ENCODE peak calls at places on chromosomes 16 and 17, in four cellular contexts. M is SK-N-SH, G is K562, J is H1. L is an unnamed sample.

GRCh38 chr16:83586036-83586810 is 221.6 kb upstream of the HSBP1 start:
- DNase-seq in G (no peak), J (no peak), M (no peak), L (no peak)

GRCh38 chr16:50123417-50123816 is 29.7 kb upstream of the TENT4B start:
- DNase-seq in M (no peak), G (no peak), J (no peak), L (no peak)

GRCh38 chr16:1771072-1771863 is at the start of gene NME3:
- DNase-seq in G (peak), J (no peak), M (peak), L (no peak)

GRCh38 chr16:73022534-73022933 is 25.4 kb downstream of the ZFHX3 start:
- DNase-seq in G (no peak), J (no peak), M (no peak), L (no peak)

GRCh38 chr16:46883353-46883689 is 841 bp upstream of the GPT2 start:
- DNase-seq in M (no peak), J (no peak), G (no peak), L (no peak)

GRCh38 chr17:2171725-2172446 is 117.0 kb downstream of the HIC1 start:
- DNase-seq in G (no peak), J (no peak), M (no peak), L (no peak)

GRCh38 chr16:66196770-66197169 is 169.7 kb upstream of the CDH5 start:
- DNase-seq in M (no peak), J (no peak), G (no peak), L (no peak)

GRCh38 chr17:42118545-42118944 is 2.6 kb downstream of the KAT2A start:
- DNase-seq in J (no peak), M (peak), G (peak), L (no peak)

GRCh38 chr17:32157225-32157624 is 14.9 kb downstream of the RHOT1 start:
- DNase-seq in J (no peak), M (no peak), G (no peak), L (no peak)

GRCh38 chr17:2980904-2981246 is 82.5 kb downstream of the OR1D5 start:
- DNase-seq in G (no peak), J (no peak), M (no peak), L (no peak)

GRCh38 chr16:84557504-84557903 is 53.0 kb upstream of the MEAK7 start:
- DNase-seq in M (no peak), J (no peak), G (no peak), L (no peak)

GRCh38 chr17:45146616-45147101 is 1.6 kb upstream of the HEXIM1 start:
- DNase-seq in J (no peak), M (no peak), G (no peak), L (no peak)

GRCh38 chr16:81785138-81785924 is 6.2 kb downstream of the PLCG2 start:
- DNase-seq in J (no peak), G (no peak), M (no peak), L (no peak)

GRCh38 chr16:5451641-5452040 is 354.0 kb upstream of the EEF2KMT start:
- DNase-seq in J (no peak), G (no peak), M (no peak), L (no peak)

GRCh38 chr16:24580665-24581064 is 41.3 kb downstream of the RBBP6 start:
- DNase-seq in G (no peak), M (peak), J (no peak), L (peak)

GRCh38 chr16:68265078-68265925 is 976 bp downstream of the SLC7A6 start:
- DNase-seq in G (peak), M (peak), J (no peak), L (no peak)

GRCh38 chr16:81675662-81676535 is 103.2 kb upstream of the PLCG2 start:
- DNase-seq in M (no peak), J (no peak), G (no peak), L (no peak)

GRCh38 chr16:29925173-29925804 is 737 bp downstream of the KCTD13 start:
- DNase-seq in M (no peak), G (no peak), J (no peak), L (no peak)

GRCh38 chr16:17358846-17359245 is 111.9 kb downstream of the XYLT1 start:
- DNase-seq in M (no peak), G (no peak), J (no peak), L (no peak)

GRCh38 chr16:3937066-3937875 is 56.8 kb upstream of the CREBBP start:
- DNase-seq in M (no peak), G (no peak), J (no peak), L (no peak)

GRCh38 chr17:19237389-19238166 is 412 bp downstream of the EPN2 start:
- DNase-seq in M (peak), J (no peak), G (peak), L (no peak)

GRCh38 chr16:23225109-23225508 is 42.6 kb downstream of the SCNN1G start:
- DNase-seq in G (no peak), M (no peak), J (no peak), L (no peak)

GRCh38 chr17:56982312-56982711 is 4.4 kb downstream of the SCPEP1 start:
- DNase-seq in M (no peak), J (no peak), G (peak), L (no peak)

GRCh38 chr17:38663125-38663751 is 11.5 kb downstream of the EPOP start:
- DNase-seq in J (peak), G (peak), M (peak), L (no peak)

GRCh38 chr16:28182183-28182582 is 29.6 kb downstream of the XPO6 start:
- DNase-seq in J (no peak), G (no peak), M (no peak), L (no peak)

DNA sequence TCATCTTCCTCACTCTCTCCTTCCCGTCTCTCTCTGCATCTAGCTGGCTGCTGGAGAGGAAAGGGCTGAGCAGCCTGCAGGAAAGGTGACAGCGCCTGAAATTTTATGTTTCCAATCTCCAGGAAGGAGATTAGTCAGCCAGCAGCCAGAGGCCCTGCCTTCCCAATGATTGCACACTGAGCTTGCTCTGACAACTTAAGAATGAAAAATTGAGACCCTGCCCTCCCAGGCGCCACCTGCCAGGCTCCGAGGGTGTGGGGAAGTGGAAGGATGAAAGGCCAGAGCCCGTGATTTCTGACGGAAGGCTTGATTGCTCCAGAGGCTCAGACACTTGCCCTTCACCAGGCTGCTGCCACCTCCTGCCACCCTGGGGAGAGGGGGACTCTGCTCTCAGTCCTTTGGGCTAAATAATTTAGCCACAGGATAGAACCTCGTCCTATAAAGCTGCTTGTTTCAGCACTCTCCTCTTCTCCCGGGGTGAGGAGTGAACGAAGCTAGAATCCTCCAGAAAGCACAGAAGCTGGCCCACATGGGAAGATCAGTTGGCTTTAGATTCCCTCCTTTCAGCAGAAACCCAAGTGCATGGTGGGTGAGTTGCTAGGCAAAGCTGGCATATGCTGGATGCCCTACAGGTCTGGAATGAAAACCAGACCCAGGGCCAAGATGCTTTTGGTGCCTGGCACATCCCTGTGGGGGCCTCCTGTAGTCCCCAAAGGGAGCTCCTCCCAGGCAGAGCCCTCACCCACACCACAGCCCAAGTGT is 33.6 kb downstream of the GRIN2C start:
- DNase-seq in G (no peak), M (no peak), J (no peak), L (no peak)
- H3K4me3 ChIP-seq in G (no peak), M (no peak), J (no peak), L (no peak)

GRCh38 chr16:88505405-88506082 is 52.5 kb downstream of the ZFPM1 start:
- DNase-seq in J (no peak), G (peak), M (peak), L (no peak)
- TF ChIP-seq SIN3A in J (no peak), G (no peak), M (no peak), L (no peak)

DNA sequence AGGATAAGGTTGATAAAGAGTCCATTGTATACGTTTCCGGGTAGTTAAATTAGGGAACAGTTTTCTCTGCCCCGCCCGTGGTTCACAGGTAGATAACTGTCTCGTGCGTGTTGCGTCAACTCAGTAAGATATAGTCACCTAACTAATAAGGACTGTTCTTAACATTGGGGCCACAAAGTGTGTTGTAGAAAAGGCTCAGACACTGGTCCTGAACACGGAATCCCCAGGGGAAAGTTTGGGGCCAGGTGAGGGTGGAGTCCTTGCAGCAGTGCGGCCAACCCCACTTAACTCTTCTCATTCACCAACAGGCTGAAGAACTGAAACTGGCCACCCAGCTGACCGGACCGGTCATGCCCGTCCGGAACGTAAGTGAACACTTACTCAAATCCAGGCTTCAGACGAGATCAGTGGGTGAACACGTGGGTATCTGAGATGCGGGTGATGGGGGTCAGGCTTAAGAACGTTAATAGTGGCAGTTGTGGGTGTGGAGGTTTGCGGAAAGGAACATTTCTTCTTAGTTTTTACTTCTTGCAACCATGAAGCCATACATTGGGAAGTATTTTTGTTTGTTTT is 1.6 kb downstream of the RPL13 start:
- DNase-seq in J (no peak), M (no peak), G (no peak), L (no peak)
- TF ChIP-seq POLR2AphosphoS5 in J (peak), M (no peak), G (no peak), L (no peak)

GRCh38 chr16:19062706-19063105 is 4.7 kb upstream of the COQ7 start:
- DNase-seq in M (no peak), G (no peak), J (no peak), L (no peak)

GRCh38 chr16:19068237-19068815 is 912 bp downstream of the COQ7 start:
- DNase-seq in G (no peak), M (no peak), J (no peak), L (no peak)

GRCh38 chr16:19067349-19068236 is at the start of gene COQ7:
- DNase-seq in J (peak), M (peak), G (peak), L (peak)

GRCh38 chr16:19071811-19072777 is 4.7 kb downstream of the COQ7 start:
- DNase-seq in M (peak), G (peak), J (no peak), L (no peak)

DNA sequence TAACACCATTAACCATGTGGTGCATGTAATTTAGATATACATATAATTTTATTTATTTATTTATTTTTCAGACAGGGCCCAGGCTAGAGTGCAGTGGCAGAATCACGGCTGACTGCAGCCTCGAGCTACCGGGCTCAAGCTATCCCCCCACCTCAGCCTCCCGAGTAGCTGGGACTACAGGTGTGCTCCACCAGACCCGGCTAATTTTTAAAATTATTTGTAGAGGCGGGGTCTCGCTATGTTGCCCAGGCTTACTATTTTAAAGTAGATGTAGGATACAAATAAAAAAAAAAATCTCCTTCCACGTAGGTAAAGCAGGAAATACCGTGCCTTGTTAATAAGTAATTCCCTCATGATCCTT is 446 bp upstream of the COQ7 start:
- DNase-seq in J (no peak), G (no peak), M (no peak), L (no peak)
- H3K4me3 ChIP-seq in J (peak), G (peak), M (peak), L (peak)

DNA sequence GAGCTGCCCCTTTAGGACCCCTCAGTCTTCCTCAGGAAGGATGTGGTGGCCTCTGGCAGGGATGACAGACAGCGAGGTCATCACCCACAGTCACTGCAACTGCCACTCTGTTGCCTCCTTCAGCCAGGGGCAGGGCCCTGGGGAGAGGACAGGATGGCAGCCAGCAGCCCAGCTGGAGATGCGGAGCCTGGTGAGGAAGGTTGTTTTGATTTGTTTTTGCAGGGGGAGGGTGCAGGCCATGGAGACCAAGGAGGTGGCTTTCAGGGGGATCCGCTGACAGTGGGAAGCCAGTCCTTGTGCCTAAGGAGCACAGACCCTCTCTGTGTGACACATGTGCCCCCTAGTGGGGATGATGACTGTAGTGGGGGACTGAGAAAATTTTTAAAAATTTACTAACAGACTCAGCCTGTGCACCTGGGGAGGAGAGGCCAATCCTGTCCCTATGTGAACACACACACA is 7.4 kb downstream of the PRCD start:
- DNase-seq in J (no peak), G (peak), M (peak), L (no peak)
- TF ChIP-seq SIN3A in J (no peak), G (no peak), M (no peak), L (no peak)

GRCh38 chr16:89115216-89115949 is 21.7 kb downstream of the ACSF3 start:
- DNase-seq in J (no peak), G (peak), M (no peak), L (no peak)
- TF ChIP-seq POLR2AphosphoS5 in J (no peak), G (no peak), M (no peak), L (no peak)

GRCh38 chr17:44004761-44005526 is 522 bp downstream of the NAGS start:
- DNase-seq in M (peak), G (no peak), J (no peak), L (no peak)
- H3K4me3 ChIP-seq in M (peak), G (no peak), J (peak), L (peak)

DNA sequence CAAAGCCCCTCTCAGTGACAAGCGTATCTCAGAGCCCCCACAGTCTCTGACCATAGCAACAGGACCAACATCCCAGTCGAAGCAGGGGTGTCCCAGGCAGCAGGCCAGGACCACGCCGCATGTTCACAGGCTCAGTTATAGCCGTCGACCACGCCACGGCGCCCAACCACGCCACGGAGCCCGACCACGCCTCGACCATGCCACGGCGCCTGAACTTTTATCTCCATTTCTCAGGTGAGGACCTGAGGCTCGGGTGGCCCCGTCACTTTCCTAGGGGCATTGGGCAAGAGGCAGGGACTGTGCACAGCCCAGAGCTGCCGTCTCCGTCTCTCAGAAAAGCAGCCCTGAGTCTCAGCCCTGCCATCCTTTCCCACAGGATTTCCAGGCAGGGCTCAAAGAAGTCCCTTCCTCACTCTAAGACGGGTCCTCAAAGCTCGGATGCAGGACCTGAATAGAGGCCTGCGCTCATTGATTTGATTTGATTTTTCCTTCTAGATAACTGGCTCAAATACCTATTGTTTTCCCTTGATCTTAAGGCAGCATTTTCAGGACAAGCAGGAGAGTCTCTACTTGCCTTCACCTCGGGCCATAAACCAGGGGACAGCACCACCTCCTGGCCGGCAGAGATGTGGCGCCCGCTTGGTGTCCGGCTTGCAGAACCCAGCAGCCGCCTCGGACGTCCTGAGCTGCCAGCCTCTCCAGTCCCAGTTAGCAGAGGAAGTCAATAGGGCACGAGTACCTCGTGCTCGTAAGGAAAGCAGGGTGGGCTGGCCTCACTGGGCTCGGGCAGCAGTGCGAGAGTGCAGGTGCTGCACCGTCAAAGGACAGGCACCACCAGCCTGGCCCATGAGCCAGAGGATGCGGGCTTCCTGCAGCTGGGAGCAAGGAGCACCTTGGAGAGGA is 38.8 kb downstream of the C16orf95 start:
- DNase-seq in G (peak), M (peak), J (peak), L (peak)
- TF ChIP-seq SIN3A in G (no peak), M (no peak), J (no peak), L (no peak)